ENCODE peak calls at places on chromosomes 4 and X, in six cellular contexts. I is AG04449, Z is GM12864, B is GM23338, O is SK-MEL-5, K is pons. E is an unnamed sample.

GRCh38 chr4:110059556-110060191 is 138.7 kb downstream of the ELOVL6 start:
- DNase-seq in B (no peak), I (no peak), K (no peak), O (no peak), Z (peak), E (no peak)

GRCh38 chrX:69060631-69061408 is 104.4 kb downstream of the PJA1 start:
- DNase-seq in Z (no peak), B (peak), O (peak), I (no peak), K (peak), E (no peak)

GRCh38 chr4:71553605-71554004 is 214.8 kb downstream of the SLC4A4 start:
- DNase-seq in K (peak), B (peak), I (no peak), O (peak), Z (no peak), E (peak)

GRCh38 chr4:143294310-143294709 is 42.4 kb upstream of the GAB1 start:
- DNase-seq in B (no peak), O (no peak), I (no peak), K (peak), Z (no peak), E (no peak)

GRCh38 chrX:43958529-43958928 is 14.7 kb downstream of the NDP start:
- DNase-seq in K (peak), O (peak), I (peak), Z (no peak), B (peak), E (peak)

GRCh38 chr4:168876106-168876505 is 133.9 kb downstream of the CBR4 start:
- DNase-seq in Z (no peak), B (no peak), I (no peak), K (no peak), O (no peak), E (no peak)

GRCh38 chr4:19259920-19260319 is 991.8 kb upstream of the SLIT2 start:
- DNase-seq in Z (no peak), K (no peak), I (no peak), B (no peak), O (no peak), E (no peak)

GRCh38 chr4:19375405-19375804 is 876.3 kb upstream of the SLIT2 start:
- DNase-seq in Z (no peak), B (no peak), K (no peak), O (no peak), I (no peak), E (no peak)

GRCh38 chr4:88283661-88284377 is 542 bp downstream of the PPM1K start:
- DNase-seq in O (peak), K (no peak), I (no peak), Z (peak), B (peak), E (peak)